ENCODE peak calls at places on chromosome X, in eight cellular contexts. C, T, V, J, M, D, H and O are unnamed samples.

GRCh38 chrX:63436865-63437264 is 85.7 kb upstream of the SPIN4 start:
- DNase-seq in V (no peak), T (no peak), M (no peak), H (no peak), D (no peak), J (no peak), C (no peak), O (no peak)

GRCh38 chrX:112851806-112852205 is 11.2 kb upstream of the AMOT start:
- DNase-seq in D (no peak), J (peak; percentile 94), M (no peak), V (no peak), C (no peak), T (peak; percentile 42), H (no peak), O (no peak)

GRCh38 chrX:84248226-84248625 is 60.2 kb upstream of the RPS6KA6 start:
- DNase-seq in M (no peak), V (no peak), C (no peak), J (no peak), D (no peak), T (no peak), H (no peak), O (peak; percentile 44)

GRCh38 chrX:618761-619450 is 11.7 kb upstream of the SHOX start:
- DNase-seq in T (no peak), D (no peak), C (no peak), V (no peak), M (no peak), H (no peak), J (no peak), O (no peak)

GRCh38 chrX:77658886-77659285 is 127.1 kb downstream of the ATRX start:
- DNase-seq in V (no peak), C (no peak), D (no peak), T (no peak), J (no peak), H (no peak), M (no peak), O (no peak)

GRCh38 chrX:46599051-46599560 is 25.5 kb downstream of the CHST7 start:
- DNase-seq in V (no peak), T (no peak), H (no peak), C (no peak), D (no peak), M (no peak), J (no peak), O (no peak)

GRCh38 chrX:38857736-38858432 is 56.6 kb downstream of the MID1IP1 start:
- DNase-seq in M (no peak), J (no peak), H (no peak), D (no peak), C (no peak), V (no peak), T (no peak), O (no peak)

GRCh38 chrX:120269379-120270035 is 18.9 kb downstream of the ZBTB33 start:
- DNase-seq in T (peak; percentile 38), D (no peak), H (no peak), J (no peak), C (no peak), V (no peak), M (no peak), O (peak; percentile 52)

GRCh38 chrX:1239681-1240142 is 27.3 kb upstream of the CRLF2 start:
- DNase-seq in H (no peak), V (no peak), T (peak; percentile 63), M (no peak), D (peak; percentile 90), C (no peak), J (no peak), O (no peak)

GRCh38 chrX:123450217-123450616 is 266.1 kb downstream of the GRIA3 start:
- DNase-seq in H (no peak), D (no peak), V (no peak), J (peak; percentile 43), C (no peak), M (no peak), T (no peak), O (no peak)

GRCh38 chrX:142149919-142150318 is 55.2 kb downstream of the MAGEC2 start:
- DNase-seq in D (no peak), C (no peak), V (no peak), H (no peak), T (no peak), M (no peak), J (no peak), O (no peak)
- H3K27me3 ChIP-seq in D (no peaks in the 10 kb centered on the region), C (peaks cover 4% of the 10 kb centered on the region), V (no peaks in the 10 kb centered on the region), H (no peaks in the 10 kb centered on the region), T (no peaks in the 10 kb centered on the region), M (no peaks in the 10 kb centered on the region), J (no peaks in the 10 kb centered on the region), O (no peaks in the 10 kb centered on the region)

GRCh38 chrX:146224442-146224841 is 406.8 kb downstream of the SLITRK2 start:
- DNase-seq in D (no peak), C (no peak), T (no peak), J (peak; percentile 35), M (no peak), H (no peak), V (no peak), O (no peak)
- TF ChIP-seq CTCF in D (no peak), C (no peak), T (no peak), J (peak; percentile 54), M (no peak), H (no peak), V (no peak), O (no peak)

GRCh38 chrX:40897768-40898167 is 162.4 kb upstream of the MED14 start:
- DNase-seq in H (no peak), V (no peak), D (no peak), T (no peak), C (no peak), M (no peak), J (peak; percentile 30), O (no peak)
- H3K27me3 ChIP-seq in H (no peaks in the 10 kb centered on the region), V (peaks cover 29% of the 10 kb centered on the region), D (no peaks in the 10 kb centered on the region), T (no peaks in the 10 kb centered on the region), C (peaks cover 48% of the 10 kb centered on the region), M (no peaks in the 10 kb centered on the region), J (no peaks in the 10 kb centered on the region), O (no peaks in the 10 kb centered on the region)

GRCh38 chrX:131725001-131725654 is 181.3 kb downstream of the OR13H1 start:
- DNase-seq in T (no peak), M (no peak), D (no peak), V (no peak), H (no peak), C (no peak), J (no peak), O (no peak)

GRCh38 chrX:131724292-131724691 is 180.4 kb downstream of the OR13H1 start:
- DNase-seq in V (no peak), M (no peak), T (no peak), H (no peak), J (peak; percentile 69), C (no peak), D (no peak), O (no peak)

GRCh38 chrX:131729295-131729694 is 185.4 kb downstream of the OR13H1 start:
- DNase-seq in J (peak; percentile 85), D (no peak), H (peak; percentile 75), C (no peak), T (peak; percentile 87), M (no peak), V (peak; percentile 84), O (no peak)

GRCh38 chrX:131727778-131728177 is 183.9 kb downstream of the OR13H1 start:
- DNase-seq in M (no peak), T (no peak), D (no peak), H (no peak), C (no peak), J (no peak), V (no peak), O (no peak)

GRCh38 chrX:131728295-131729145 is 184.6 kb downstream of the OR13H1 start:
- DNase-seq in J (peak; percentile 84), T (peak; percentile 87), C (no peak), D (no peak), V (peak; percentile 71), H (peak; percentile 69), M (no peak), O (no peak)
- TF ChIP-seq CTCF in J (peak; percentile 44), T (peak; percentile 26), C (peak; percentile 78), D (no peak), V (no peak), H (no peak), M (no peak), O (no peak)

GRCh38 chrX:11040405-11040804 is 70.7 kb upstream of the HCCS start:
- DNase-seq in C (no peak), M (no peak), T (no peak), J (no peak), V (no peak), D (no peak), H (no peak), O (no peak)

DNA sequence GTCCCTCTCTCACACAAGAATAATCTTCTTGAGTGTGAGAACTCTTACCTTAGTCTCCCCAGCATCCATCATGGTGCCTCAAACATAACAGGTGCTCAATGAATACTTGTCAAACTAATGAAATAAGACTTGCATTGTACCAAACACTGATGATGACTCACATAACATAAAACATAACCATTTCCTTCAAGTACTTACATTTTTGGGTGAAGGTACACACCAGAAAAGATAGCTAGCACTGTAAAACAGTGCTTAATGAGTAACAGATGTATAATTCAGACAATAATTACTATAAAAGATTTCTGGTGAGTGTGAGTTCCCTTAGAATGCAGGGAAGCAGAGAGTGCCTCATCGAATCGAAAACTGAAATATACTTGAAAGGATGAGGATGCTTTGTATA is 70.2 kb upstream of the HCCS start:
- DNase-seq in M (no peak), V (no peak), J (no peak), H (no peak), C (no peak), D (no peak), T (no peak), O (no peak)
- H3K27me3 ChIP-seq in M (no peaks in the 10 kb centered on the region), V (no peaks in the 10 kb centered on the region), J (no peaks in the 10 kb centered on the region), H (no peaks in the 10 kb centered on the region), C (no peaks in the 10 kb centered on the region), D (no peaks in the 10 kb centered on the region), T (no peaks in the 10 kb centered on the region), O (no peaks in the 10 kb centered on the region)

GRCh38 chrX:110417128-110417527 is 58.5 kb downstream of the RTL9 start:
- DNase-seq in V (no peak), J (no peak), H (no peak), C (no peak), D (no peak), M (no peak), T (no peak), O (no peak)

GRCh38 chrX:110420771-110421498 is 62.3 kb downstream of the RTL9 start:
- DNase-seq in C (no peak), T (no peak), D (no peak), H (no peak), V (no peak), M (no peak), J (peak; percentile 23), O (no peak)

GRCh38 chrX:110418857-110419249 is 60.2 kb downstream of the RTL9 start:
- DNase-seq in H (no peak), M (no peak), C (no peak), T (no peak), J (no peak), D (no peak), V (no peak), O (no peak)

GRCh38 chrX:110415440-110416167 is 57.0 kb downstream of the RTL9 start:
- DNase-seq in T (no peak), M (no peak), V (no peak), D (no peak), J (no peak), H (no peak), C (no peak), O (no peak)

GRCh38 chrX:110418220-110418856 is 59.7 kb downstream of the RTL9 start:
- DNase-seq in M (no peak), C (no peak), D (peak; percentile 46), H (no peak), T (peak; percentile 57), J (peak; percentile 19), V (no peak), O (no peak)
- TF ChIP-seq CTCF in M (peak; percentile 31), C (peak; percentile 14), D (peak; percentile 31), H (no peak), T (no peak), J (peak; percentile 51), V (peak; percentile 42), O (peak; percentile 67)